ENCODE peak calls at places on chromosomes 11 and 22, in seven cellular contexts. G is hepatocyte, P is tibial artery, B is tibial nerve, K is lung, Z is upper lobe of right lung, A is lower lobe of right lung. I is an unnamed sample.

GRCh38 chr11:96028746-96029145 is 104.8 kb upstream of the MTMR2 start:
- DNase-seq in K (no peak), P (no peak), A (no peak), B (no peak), Z (no peak), G (no peak), I (no peak)

GRCh38 chr11:113493205-113493604 is 18.0 kb upstream of the DRD2 start:
- DNase-seq in Z (no peak), B (no peak), P (no peak), G (no peak), K (no peak), A (no peak), I (no peak)

GRCh38 chr11:69819541-69820070 is 390 bp upstream of the FGF3 start:
- DNase-seq in B (no peak), Z (no peak), K (no peak), P (no peak), A (no peak), G (no peak), I (no peak)

GRCh38 chr11:11977206-11977938 is 31.1 kb downstream of the DKK3 start:
- DNase-seq in G (peak; percentile 64), B (peak; percentile 74), A (no peak), K (peak; percentile 56), Z (peak; percentile 65), P (peak; percentile 76), I (peak; percentile 45)

GRCh38 chr11:61885784-61886580 is 5.4 kb downstream of the FADS3 start:
- DNase-seq in A (no peak), K (no peak), Z (no peak), B (no peak), P (no peak), G (no peak), I (no peak)

GRCh38 chr11:15289718-15290117 is 175.0 kb downstream of the INSC start:
- DNase-seq in A (no peak), Z (no peak), G (no peak), K (no peak), P (no peak), B (no peak), I (no peak)

GRCh38 chr11:22491826-22492225 is 133.8 kb downstream of the FANCF start:
- DNase-seq in B (no peak), K (no peak), P (no peak), G (no peak), Z (no peak), A (no peak), I (no peak)

GRCh38 chr22:33867118-33867863 is 53.0 kb downstream of the LARGE1 start:
- DNase-seq in B (no peak), G (peak; percentile 74), K (no peak), A (no peak), Z (no peak), P (no peak), I (no peak)

GRCh38 chr11:88448131-88448530 is 110.6 kb upstream of the CTSC start:
- DNase-seq in B (no peak), A (no peak), K (no peak), Z (no peak), P (no peak), G (no peak), I (no peak)

GRCh38 chr22:38346506-38346905 is 29.3 kb upstream of the CSNK1E start:
- DNase-seq in Z (peak; percentile 32), B (no peak), A (no peak), K (no peak), P (no peak), G (no peak), I (no peak)

GRCh38 chr11:72227316-72228228 is 3.0 kb downstream of the INPPL1 start:
- DNase-seq in A (no peak), G (peak; percentile 5), P (no peak), Z (peak; percentile 54), B (no peak), K (peak; percentile 27), I (no peak)

GRCh38 chr11:64874308-64874707 is 4.1 kb downstream of the EHD1 start:
- DNase-seq in P (no peak), G (no peak), K (no peak), Z (no peak), A (no peak), B (no peak), I (no peak)

GRCh38 chr22:48931452-48931851 is 896.2 kb downstream of the BRD1 start:
- DNase-seq in Z (no peak), A (no peak), B (no peak), G (no peak), P (no peak), K (no peak), I (no peak)

GRCh38 chr11:94731921-94732601 is 36.1 kb upstream of the AMOTL1 start:
- DNase-seq in A (no peak), B (no peak), Z (no peak), P (peak; percentile 24), K (no peak), G (no peak), I (no peak)

GRCh38 chr22:43427296-43428004 is 15.6 kb downstream of the MPPED1 start:
- DNase-seq in P (no peak), G (no peak), K (no peak), A (peak; percentile 21), Z (no peak), B (no peak), I (no peak)

GRCh38 chr22:42330953-42331525 is 60.6 kb upstream of the TCF20 start:
- DNase-seq in P (no peak), A (no peak), Z (no peak), B (no peak), G (no peak), K (no peak), I (no peak)

GRCh38 chr22:47373648-47374272 is 611.3 kb downstream of the TBC1D22A start:
- DNase-seq in Z (no peak), A (peak; percentile 14), P (no peak), B (no peak), G (no peak), K (no peak), I (no peak)

GRCh38 chr11:16182553-16182952 is 173.8 kb downstream of the SOX6 start:
- DNase-seq in P (no peak), Z (no peak), B (no peak), G (no peak), A (no peak), K (no peak), I (no peak)

GRCh38 chr11:27409742-27410141 is 46.7 kb upstream of the CCDC34 start:
- DNase-seq in P (no peak), G (no peak), A (no peak), Z (no peak), B (no peak), K (no peak), I (no peak)

GRCh38 chr22:42895541-42895981 is 38.5 kb upstream of the ARFGAP3 start:
- DNase-seq in P (no peak), K (no peak), A (no peak), B (no peak), Z (peak; percentile 79), G (no peak), I (no peak)

GRCh38 chr22:49964136-49964492 is 3.5 kb downstream of the PIM3 start:
- DNase-seq in G (no peak), Z (peak; percentile 62), A (peak; percentile 47), B (no peak), P (peak; percentile 19), K (peak; percentile 30), I (no peak)

GRCh38 chr22:48677168-48677520 is 1150.5 kb downstream of the BRD1 start:
- DNase-seq in G (no peak), K (no peak), B (no peak), Z (no peak), P (no peak), A (no peak), I (no peak)

GRCh38 chr11:14270690-14271542 is 88.1 kb downstream of the RRAS2 start:
- DNase-seq in Z (no peak), P (no peak), K (no peak), B (no peak), A (no peak), G (no peak), I (no peak)

GRCh38 chr11:121671276-121672168 is 218.8 kb upstream of the SORL1-AS1 start:
- DNase-seq in G (peak; percentile 58), B (no peak), Z (no peak), A (no peak), K (no peak), P (no peak), I (no peak)

DNA sequence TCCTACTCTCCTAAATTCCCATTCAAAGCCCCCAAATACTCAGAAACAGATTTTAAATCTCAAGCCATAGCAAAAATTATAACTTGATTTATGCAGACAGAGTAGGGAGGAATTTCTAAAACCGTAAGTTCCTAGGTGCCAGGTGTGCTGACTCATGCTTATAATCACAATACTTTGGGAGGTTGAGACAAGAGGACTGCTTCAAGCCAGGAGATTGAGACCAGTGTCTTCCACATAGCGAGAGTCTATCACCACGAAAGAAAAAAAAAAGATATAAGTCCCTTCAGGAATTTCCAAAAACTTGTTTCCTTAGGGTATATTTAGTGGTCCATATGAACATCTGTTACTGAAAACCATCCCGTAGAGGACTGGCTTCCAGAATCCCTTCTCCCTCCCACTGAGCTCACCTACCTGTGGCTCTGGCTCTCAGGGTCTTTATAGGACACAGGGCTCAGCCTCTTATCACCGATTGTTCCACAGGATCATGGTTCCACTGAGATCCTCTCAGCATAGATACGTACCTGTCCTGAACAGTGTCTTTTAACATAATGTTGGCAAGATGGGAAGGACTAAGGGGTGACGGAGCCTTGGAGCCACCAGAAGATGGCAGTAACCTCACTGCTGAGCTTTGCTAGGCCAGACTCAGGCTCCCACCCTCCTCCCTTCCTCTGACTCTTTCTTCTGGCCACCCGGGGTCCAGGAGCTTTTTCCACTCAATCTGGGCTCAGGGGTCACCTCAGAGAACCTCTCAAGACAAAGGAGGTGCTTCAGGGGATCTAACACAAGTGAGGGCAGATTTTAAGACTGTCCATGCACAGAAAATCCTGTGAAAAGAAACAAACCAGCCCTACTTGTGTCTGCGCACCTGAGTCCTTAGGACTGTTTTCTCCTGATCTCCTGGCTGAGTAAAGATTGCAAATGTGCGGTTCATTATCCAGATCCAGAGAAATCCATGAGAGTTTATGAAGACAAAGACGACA is 117.5 kb upstream of the TOP3B start:
- DNase-seq in P (no peak), A (no peak), Z (no peak), B (no peak), K (no peak), G (peak; percentile 22), I (no peak)
- TF ChIP-seq CTCF in P (no peak), A (no peak), Z (no peak), B (no peak), K (no peak), G (peak; percentile 35), I (no peak)

DNA sequence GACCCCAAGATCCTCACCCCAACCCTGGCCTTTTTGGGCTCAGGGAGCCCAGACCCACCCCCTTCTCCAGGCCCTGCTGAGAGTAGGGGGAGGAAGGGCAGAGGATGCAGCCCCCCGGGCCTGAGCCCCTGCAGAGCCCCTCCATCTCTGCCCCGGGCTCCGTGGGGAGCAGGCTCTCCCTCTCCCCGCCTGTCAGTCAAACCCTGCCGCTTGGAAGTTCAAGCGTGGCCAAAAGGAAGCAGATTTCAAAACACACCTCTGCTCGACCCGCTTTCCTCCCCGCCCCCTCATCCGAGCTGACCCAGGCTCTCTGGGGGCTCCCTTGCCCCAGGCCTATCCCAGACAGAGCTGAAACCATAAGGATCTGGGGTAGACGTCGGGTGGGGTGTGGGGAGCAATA is 39.0 kb upstream of the CD82 start:
- DNase-seq in G (no peak), A (no peak), B (no peak), Z (no peak), K (no peak), P (no peak), I (no peak)
- H3K27ac ChIP-seq in G (no peak overlapping the region), A (no peak overlapping the region), B (no peak overlapping the region), Z (no peak overlapping the region), K (no peak overlapping the region), P (no peak overlapping the region), I (no peak overlapping the region)

GRCh38 chr11:18844753-18845367 is 53.3 kb upstream of the PTPN5 start:
- DNase-seq in A (no peak), P (no peak), G (peak; percentile 69), K (no peak), Z (no peak), B (no peak), I (no peak)
- TF ChIP-seq CTCF in A (peak; percentile 56), P (no peak), G (peak; percentile 60), K (no peak), Z (peak; percentile 56), B (no peak), I (no peak)

GRCh38 chr11:132792341-132793140 is 739.8 kb downstream of the OPCML start:
- DNase-seq in G (peak; percentile 30), Z (no peak), P (no peak), A (no peak), K (no peak), B (no peak), I (no peak)
- H3K27ac ChIP-seq in G (no peak overlapping the region), Z (no peak overlapping the region), P (no peak overlapping the region), A (no peak overlapping the region), K (no peak overlapping the region), B (no peak overlapping the region), I (no peak overlapping the region)

I was measured in thoracic aorta.